ENCODE peak calls at places on chromosomes 6 and 20, in four cellular contexts. F, A, V and J are unnamed samples.

GRCh38 chr6:136726837-136727557 is 65.3 kb downstream of the MAP3K5 start:
- DNase-seq in V (no peak), A (no peak), F (no peak), J (no peak)

GRCh38 chr20:44209691-44210421 is 715 bp downstream of the OSER1 start:
- DNase-seq in A (peak; percentile 46), V (no peak), F (peak; percentile 19), J (no peak)

GRCh38 chr6:17012421-17013225 is 89.2 kb upstream of the STMND1 start:
- DNase-seq in A (no peak), V (no peak), F (peak; percentile 33), J (no peak)

GRCh38 chr6:97703661-97704060 is 420.6 kb upstream of the MMS22L start:
- DNase-seq in F (no peak), V (no peak), A (no peak), J (no peak)

GRCh38 chr20:48846516-48847492 is 19.0 kb upstream of the PREX1 start:
- DNase-seq in A (no peak), V (no peak), F (no peak), J (no peak)

GRCh38 chr20:760751-761417 is 7.4 kb downstream of the SLC52A3 start:
- DNase-seq in F (no peak), A (no peak), V (no peak), J (no peak)

GRCh38 chr6:85390775-85391174 is 59.1 kb upstream of the NT5E start:
- DNase-seq in V (no peak), A (no peak), F (no peak), J (no peak)

GRCh38 chr20:18032977-18033892 is 24.5 kb downstream of the OVOL2 start:
- DNase-seq in F (no peak), V (no peak), A (no peak), J (peak; percentile 15)

GRCh38 chr6:89268776-89269175 is 46.3 kb downstream of the GABRR2 start:
- DNase-seq in A (no peak), V (no peak), F (no peak), J (no peak)

DNA sequence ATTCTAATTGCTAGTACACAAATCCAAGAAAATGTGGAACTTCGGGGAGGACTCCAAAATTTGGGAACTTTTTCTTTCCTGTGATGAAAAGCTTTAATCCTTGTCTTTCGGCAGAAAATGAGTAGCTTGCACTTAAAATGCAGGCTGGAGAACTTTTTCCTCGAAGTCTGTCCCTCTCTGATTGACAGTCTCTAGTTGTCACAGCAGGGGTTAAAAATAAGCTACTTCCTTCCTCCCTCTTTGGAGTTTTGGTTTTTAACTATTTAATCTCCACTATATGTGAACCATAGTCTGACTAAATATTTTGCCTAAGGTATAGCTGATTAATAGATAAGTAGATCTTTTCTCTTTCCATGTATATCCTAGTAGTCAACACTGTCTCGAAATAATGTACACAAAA is 66.8 kb upstream of the MBOAT1 start:
- DNase-seq in A (no peak), V (no peak), F (no peak), J (no peak)
- H3K27me3 ChIP-seq in A (no peaks in the 10 kb centered on the region), V (no peaks in the 10 kb centered on the region), F (no peaks in the 10 kb centered on the region), J (no peaks in the 10 kb centered on the region)

GRCh38 chr6:131042664-131043063 is 20.4 kb downstream of the EPB41L2 start:
- DNase-seq in V (no peak), A (no peak), F (no peak), J (no peak)
- H3K36me3 ChIP-seq in V (no peaks in the 10 kb centered on the region), A (no peaks in the 10 kb centered on the region), F (no peaks in the 10 kb centered on the region), J (no peaks in the 10 kb centered on the region)

GRCh38 chr6:75206338-75207210 is 721 bp upstream of the COL12A1 start:
- DNase-seq in A (no peak), F (no peak), V (no peak), J (no peak)

GRCh38 chr6:75210885-75211739 is 5.3 kb upstream of the COL12A1 start:
- DNase-seq in V (peak; percentile 44), F (peak; percentile 59), A (peak; percentile 54), J (no peak)

GRCh38 chr6:75209432-75209723 is 3.5 kb upstream of the COL12A1 start:
- DNase-seq in V (no peak), A (no peak), F (no peak), J (no peak)

GRCh38 chr6:75207211-75207984 is 1.5 kb upstream of the COL12A1 start:
- DNase-seq in V (no peak), A (no peak), F (no peak), J (no peak)

GRCh38 chr6:75208564-75209431 is 2.9 kb upstream of the COL12A1 start:
- DNase-seq in A (peak; percentile 85), F (peak; percentile 73), V (peak; percentile 68), J (peak; percentile 78)
- H3K4me3 ChIP-seq in A (peak overlapping the region; percentile 34), F (no peak overlapping the region), V (peak overlapping the region; percentile 40), J (peak overlapping the region; percentile 21)

GRCh38 chr6:38907264-38907663 is 141.3 kb upstream of the GLP1R start:
- DNase-seq in V (no peak), F (no peak), A (no peak), J (no peak)

GRCh38 chr6:38912378-38912777 is 136.2 kb upstream of the GLP1R start:
- DNase-seq in V (no peak), F (no peak), A (no peak), J (no peak)

GRCh38 chr6:38906582-38906981 is 142.0 kb upstream of the GLP1R start:
- DNase-seq in F (no peak), V (no peak), A (no peak), J (no peak)

GRCh38 chr6:38909020-38909730 is 139.4 kb upstream of the GLP1R start:
- DNase-seq in V (no peak), F (no peak), A (peak; percentile 73), J (peak; percentile 50)

GRCh38 chr6:38910207-38910606 is 138.4 kb upstream of the GLP1R start:
- DNase-seq in V (no peak), A (no peak), F (no peak), J (no peak)
- H3K27me3 ChIP-seq in V (no peaks in the 10 kb centered on the region), A (no peaks in the 10 kb centered on the region), F (no peaks in the 10 kb centered on the region), J (no peaks in the 10 kb centered on the region)

DNA sequence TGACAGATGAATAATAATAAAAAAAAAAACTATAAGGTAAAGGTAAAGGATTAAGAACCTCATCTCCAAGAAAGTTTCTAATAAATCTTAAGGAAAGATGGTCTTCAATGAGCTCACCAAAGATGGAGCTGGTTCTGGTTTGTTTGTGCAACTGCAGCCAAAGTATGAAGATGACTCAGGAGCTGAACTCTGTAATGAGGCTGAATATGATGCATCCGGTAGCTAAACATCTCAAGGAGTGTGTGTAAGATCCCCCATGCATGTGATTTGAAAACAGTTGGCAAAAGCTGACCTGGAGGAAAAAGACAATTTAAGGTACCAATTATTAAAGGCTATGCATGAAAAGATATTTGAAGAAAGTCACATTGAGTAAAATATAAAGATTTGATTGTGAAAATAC is 25.1 kb downstream of the MED23 start:
- DNase-seq in A (no peak), V (no peak), F (no peak), J (no peak)
- H3K36me3 ChIP-seq in A (peaks cover 100% of the 10 kb centered on the region), V (peaks cover 78% of the 10 kb centered on the region), F (peaks cover 8% of the 10 kb centered on the region), J (peaks cover 14% of the 10 kb centered on the region)

DNA sequence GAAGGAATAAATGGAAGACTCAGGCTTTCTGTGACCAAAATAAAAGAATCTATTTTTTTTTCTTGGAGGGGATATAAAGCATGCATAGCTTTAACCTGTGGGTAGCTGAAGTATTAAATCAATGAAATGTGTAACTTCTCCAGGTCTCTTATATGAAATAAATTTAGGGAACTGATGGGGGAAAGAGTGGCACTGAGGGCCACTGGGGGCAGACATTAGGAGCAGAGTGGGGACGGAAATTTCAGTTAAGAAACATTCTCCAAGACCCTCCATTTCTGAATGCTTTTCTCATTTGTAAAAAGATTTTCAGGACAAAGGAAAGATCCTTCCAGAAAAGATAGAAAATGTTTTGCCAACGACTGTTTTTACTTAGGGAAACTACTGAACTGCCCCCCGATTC is 131.0 kb downstream of the GPX5 start:
- DNase-seq in F (no peak), V (no peak), A (no peak), J (no peak)
- H3K4me3 ChIP-seq in F (no peak overlapping the region), V (no peak overlapping the region), A (no peak overlapping the region), J (no peak overlapping the region)

DNA sequence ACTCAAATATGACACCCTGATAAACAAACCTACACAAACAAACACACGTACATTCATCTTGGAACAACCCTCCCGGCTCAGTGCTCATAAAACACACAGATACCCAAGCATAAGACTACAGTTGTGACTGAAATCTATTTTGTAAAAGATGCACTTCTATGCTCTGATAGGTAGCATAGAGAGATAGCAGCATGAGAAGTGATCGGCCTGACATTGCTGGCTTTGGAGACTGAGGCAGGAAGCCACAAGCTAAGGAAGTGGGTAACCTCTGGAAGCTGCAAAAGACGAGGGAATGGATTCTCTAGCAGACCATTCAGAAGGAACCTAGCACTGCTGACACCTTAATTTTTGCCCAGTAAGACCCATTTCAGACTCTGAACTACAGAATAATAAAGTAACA is 1.6 kb upstream of the RNF39 start:
- DNase-seq in F (no peak), A (no peak), V (no peak), J (no peak)
- H3K27me3 ChIP-seq in F (no peaks in the 10 kb centered on the region), A (peaks cover 25% of the 10 kb centered on the region), V (peaks cover 8% of the 10 kb centered on the region), J (peaks cover 9% of the 10 kb centered on the region)

GRCh38 chr20:50611128-50611810 is 80.1 kb downstream of the RIPOR3 start:
- DNase-seq in F (no peak), A (no peak), V (no peak), J (peak; percentile 58)
- H3K36me3 ChIP-seq in F (no peaks in the 10 kb centered on the region), A (peaks cover 36% of the 10 kb centered on the region), V (no peaks in the 10 kb centered on the region), J (no peaks in the 10 kb centered on the region)

DNA sequence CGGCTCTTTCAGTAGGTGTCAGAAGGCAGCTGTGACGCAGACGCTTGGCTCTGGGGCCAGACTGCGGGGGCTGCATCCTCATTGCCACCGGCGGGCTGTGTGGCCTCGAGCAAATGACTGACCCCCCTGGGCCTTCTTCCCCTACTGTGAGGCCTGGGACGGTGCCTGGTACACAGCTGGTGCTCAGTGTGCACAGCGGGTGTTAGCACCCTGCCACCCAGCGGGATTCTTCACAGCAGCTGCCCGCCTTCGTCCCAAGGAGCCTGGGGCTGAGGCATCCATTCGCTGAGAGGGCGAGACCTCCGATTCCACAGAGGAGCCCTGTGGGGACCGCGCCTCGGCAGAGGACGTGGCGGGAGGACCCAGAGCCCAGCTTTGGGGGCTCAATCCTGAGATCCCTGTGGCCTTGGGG is 10.6 kb downstream of the SLCO4A1 start:
- DNase-seq in F (no peak), V (no peak), A (no peak), J (no peak)
- H3K4me3 ChIP-seq in F (peak overlapping the region; percentile 22), V (peak overlapping the region; percentile 49), A (peak overlapping the region; percentile 26), J (no peak overlapping the region)